ENCODE peak calls at places on chromosomes 11 and 22, in nine cellular contexts. Q is HEK293T; F is RPMI8226; J is iris pigment epithelial cell; N is naive thymus-derived CD4-positive, alpha-beta T cell; I is GM23338; E is putamen; T is dorsolateral prefrontal cortex; D is activated T-cell treated with anti-CD3 and anti-CD28 coated beads, Interleukin-2, amount 50 U/mL, for 24 hours. U is an unnamed sample.

GRCh38 chr22:45720875-45721378 is 49.3 kb downstream of the ATXN10 start:
- DNase-seq in Q (no peak), F (no peak), J (peak; percentile 24), N (no peak), I (no peak), E (no peak), T (no peak), D (no peak), U (no peak)

GRCh38 chr22:30386608-30386959 is 627 bp downstream of the RNF215 start:
- DNase-seq in Q (no peak), F (no peak), J (no peak), N (no peak), I (no peak), E (no peak), T (no peak), D (no peak), U (no peak)

GRCh38 chr11:125990244-125990643 is 44.4 kb downstream of the VSIG10L2 start:
- DNase-seq in Q (no peak), F (no peak), J (peak; percentile 75), N (no peak), I (no peak), E (no peak), T (peak; percentile 37), D (no peak), U (no peak)

GRCh38 chr11:47328449-47329390 is 23.8 kb downstream of the MYBPC3 start:
- DNase-seq in Q (no peak), F (no peak), J (no peak), N (no peak), I (no peak), E (no peak), T (no peak), D (no peak), U (no peak)

GRCh38 chr22:17159504-17159951 is 451 bp upstream of the HDHD5 start:
- DNase-seq in Q (peak; percentile 42), F (no peak), J (peak; percentile 35), N (no peak), I (peak; percentile 63), E (peak; percentile 64), T (peak; percentile 60), D (peak; percentile 82), U (peak; percentile 10)

GRCh38 chr22:50313600-50313999 is 6.2 kb upstream of the PLXNB2 start:
- DNase-seq in Q (no peak), F (peak; percentile 56), J (no peak), N (no peak), I (no peak), E (no peak), T (no peak), D (no peak), U (no peak)

GRCh38 chr22:50101870-50102565 is 12.2 kb downstream of the MOV10L1 start:
- DNase-seq in Q (no peak), F (no peak), J (no peak), N (no peak), I (no peak), E (no peak), T (no peak), D (no peak), U (no peak)

GRCh38 chr11:35412285-35412684 is 7.1 kb downstream of the SLC1A2 start:
- DNase-seq in Q (peak; percentile 45), F (no peak), J (no peak), N (no peak), I (peak; percentile 62), E (no peak), T (no peak), D (no peak), U (no peak)

GRCh38 chr11:132632641-132633124 is 899.6 kb downstream of the OPCML start:
- DNase-seq in Q (no peak), F (peak; percentile 14), J (peak; percentile 98), N (no peak), I (no peak), E (no peak), T (no peak), D (no peak), U (peak; percentile 65)

GRCh38 chr22:37309221-37310074 is 27.1 kb downstream of the CYTH4 start:
- DNase-seq in Q (no peak), F (no peak), J (no peak), N (peak; percentile 69), I (no peak), E (no peak), T (no peak), D (peak; percentile 65), U (no peak)

GRCh38 chr11:97745515-97746050 is 1275.2 kb upstream of the CNTN5 start:
- DNase-seq in Q (no peak), F (no peak), J (no peak), N (no peak), I (no peak), E (no peak), T (no peak), D (no peak), U (no peak)

GRCh38 chr22:32050678-32051515 is 7.8 kb downstream of the SLC5A1 start:
- DNase-seq in Q (peak; percentile 62), F (peak; percentile 7), J (peak; percentile 96), N (no peak), I (peak; percentile 58), E (no peak), T (no peak), D (peak; percentile 71), U (peak; percentile 84)

GRCh38 chr11:22461626-22462025 is 123.4 kb downstream of the SLC17A6 start:
- DNase-seq in Q (no peak), F (no peak), J (peak; percentile 65), N (no peak), I (no peak), E (no peak), T (no peak), D (no peak), U (no peak)

GRCh38 chr11:121231576-121232278 is 60.8 kb upstream of the SC5D start:
- DNase-seq in Q (no peak), F (no peak), J (no peak), N (no peak), I (no peak), E (no peak), T (no peak), D (no peak), U (no peak)

GRCh38 chr11:80916180-80916811 is 1475.5 kb upstream of the TENM4 start:
- DNase-seq in Q (no peak), F (no peak), J (no peak), N (no peak), I (no peak), E (no peak), T (no peak), D (no peak), U (no peak)

GRCh38 chr11:44659641-44660040 is 67.1 kb upstream of the TSPAN18 start:
- DNase-seq in Q (no peak), F (no peak), J (no peak), N (no peak), I (no peak), E (no peak), T (peak; percentile 22), D (no peak), U (no peak)

GRCh38 chr11:1453611-1454386 is 32.8 kb downstream of the MOB2 start:
- DNase-seq in Q (no peak), F (peak; percentile 67), J (no peak), N (peak; percentile 52), I (peak; percentile 85), E (no peak), T (no peak), D (no peak), U (no peak)

GRCh38 chr11:2929511-2929879 is 275 bp upstream of the PHLDA2 start:
- DNase-seq in Q (no peak), F (peak; percentile 59), J (peak; percentile 86), N (no peak), I (no peak), E (no peak), T (no peak), D (peak; percentile 73), U (no peak)

GRCh38 chr11:16981651-16982194 is 32.5 kb downstream of the PLEKHA7 start:
- DNase-seq in Q (no peak), F (no peak), J (peak; percentile 49), N (no peak), I (peak; percentile 51), E (peak; percentile 90), T (peak; percentile 18), D (no peak), U (peak; percentile 45)

GRCh38 chr11:102623128-102623527 is 2.0 kb downstream of the MMP20 start:
- DNase-seq in Q (no peak), F (no peak), J (no peak), N (no peak), I (no peak), E (no peak), T (no peak), D (no peak), U (no peak)

GRCh38 chr11:2667940-2668339 is 31.9 kb downstream of the KCNQ1OT1 start:
- DNase-seq in Q (no peak), F (no peak), J (no peak), N (no peak), I (no peak), E (no peak), T (no peak), D (peak; percentile 15), U (no peak)

GRCh38 chr22:29071261-29072045 is 1.4 kb upstream of the KREMEN1 start:
- DNase-seq in Q (peak; percentile 73), F (peak; percentile 49), J (peak; percentile 29), N (peak; percentile 12), I (peak; percentile 91), E (no peak), T (no peak), D (peak; percentile 60), U (peak; percentile 45)